ENCODE peak calls at places on chromosomes 13 and 19, in nine cellular contexts. E is left cardiac atrium; F is upper lobe of right lung; B is A549; Y is DMS79; X is Kasumi-1; O is effector CD4-positive, alpha-beta T cell; W is Karpas-422; N is ascending aorta. Z is an unnamed sample.

GRCh38 chr13:21232599-21232998 is 56.1 kb downstream of the MRPL57 start:
- DNase-seq in E (no peak), X (no peak), O (no peak), B (no peak), F (no peak), Y (no peak), N (no peak), W (no peak), Z (no peak)

GRCh38 chr19:28905996-28906395 is 307.0 kb downstream of the UQCRFS1 start:
- DNase-seq in F (no peak), B (no peak), O (no peak), Y (no peak), N (no peak), X (no peak), W (no peak), E (no peak), Z (no peak)

GRCh38 chr19:14369399-14370168 is 11.7 kb upstream of the ADGRE5 start:
- DNase-seq in W (no peak), O (peak), E (peak), F (no peak), Y (no peak), X (no peak), N (peak), B (no peak), Z (no peak)

GRCh38 chr19:42528354-42529247 is at the start of gene CEACAM1:
- DNase-seq in B (no peak), X (peak), O (peak), N (no peak), W (no peak), E (peak), Y (no peak), F (peak), Z (no peak)

GRCh38 chr19:30686252-30686762 is 314.1 kb downstream of the ZNF536 start:
- DNase-seq in O (no peak), X (peak), B (no peak), E (no peak), F (no peak), W (no peak), N (no peak), Y (no peak), Z (no peak)

GRCh38 chr13:41937388-41937787 is 23.5 kb downstream of the VWA8 start:
- DNase-seq in E (no peak), B (no peak), X (no peak), F (no peak), W (no peak), O (no peak), Y (no peak), N (no peak), Z (no peak)

GRCh38 chr13:80340643-80341097 is 256 bp downstream of the SPRY2 start:
- DNase-seq in E (no peak), X (peak), F (no peak), Y (no peak), W (no peak), N (no peak), B (no peak), O (no peak), Z (peak)

GRCh38 chr19:7734220-7735203 is 2.6 kb upstream of the CLEC4G start:
- DNase-seq in N (no peak), F (peak), W (no peak), O (no peak), Y (no peak), X (peak), B (no peak), E (no peak), Z (peak)

GRCh38 chr13:30978981-30979956 is 46.8 kb downstream of the TEX26 start:
- DNase-seq in B (no peak), E (peak), X (peak), Y (no peak), O (no peak), F (peak), W (peak), N (no peak), Z (peak)

GRCh38 chr13:111792956-111793355 is 274.0 kb upstream of the SOX1 start:
- DNase-seq in W (peak), F (no peak), Y (no peak), B (no peak), X (no peak), E (no peak), N (no peak), O (no peak), Z (no peak)

GRCh38 chr13:40031031-40031430 is 375.6 kb downstream of the COG6 start:
- DNase-seq in F (no peak), O (no peak), X (no peak), N (no peak), Y (no peak), W (no peak), B (no peak), E (no peak), Z (no peak)

GRCh38 chr19:55158848-55159793 is 1.6 kb upstream of the TNNI3 start:
- DNase-seq in X (no peak), E (peak), O (no peak), Y (no peak), N (no peak), F (no peak), W (peak), B (peak), Z (no peak)

GRCh38 chr19:6186435-6186834 is 51.0 kb downstream of the ACSBG2 start:
- DNase-seq in X (no peak), O (no peak), N (no peak), W (no peak), F (no peak), Y (no peak), B (no peak), E (no peak), Z (no peak)

GRCh38 chr19:6530385-6531162 is at the start of gene TNFSF9:
- DNase-seq in N (peak), X (peak), B (peak), Y (peak), F (peak), O (peak), W (peak), E (peak), Z (peak)

GRCh38 chr19:41997851-41998229 is 3.8 kb upstream of the ATP1A3 start:
- DNase-seq in Y (no peak), B (no peak), O (no peak), N (no peak), F (no peak), W (no peak), X (no peak), E (no peak), Z (no peak)

GRCh38 chr13:113209336-113209879 is at the start of gene CUL4A:
- DNase-seq in E (peak), Y (peak), B (peak), N (no peak), O (peak), W (peak), X (peak), F (peak), Z (peak)

GRCh38 chr19:58558066-58558622 is at the start of gene UBE2M:
- DNase-seq in W (peak), E (peak), F (peak), O (peak), N (no peak), B (no peak), X (no peak), Y (no peak), Z (no peak)

GRCh38 chr19:58317481-58318072 is 9.2 kb upstream of the ZSCAN22 start:
- DNase-seq in W (peak), N (no peak), B (no peak), X (peak), F (no peak), E (no peak), O (no peak), Y (no peak), Z (peak)

GRCh38 chr19:13707901-13708300 is 56.4 kb upstream of the MRI1 start:
- DNase-seq in E (no peak), F (no peak), B (no peak), N (no peak), X (no peak), W (no peak), O (no peak), Y (no peak), Z (no peak)

GRCh38 chr13:39037410-39037879 is 444 bp downstream of the PROSER1 start:
- DNase-seq in O (no peak), F (no peak), B (no peak), N (no peak), Y (peak), E (no peak), X (no peak), W (no peak), Z (no peak)

GRCh38 chr19:2627855-2628254 is 74.6 kb downstream of the GNG7 start:
- DNase-seq in X (no peak), W (no peak), B (no peak), N (no peak), E (no peak), F (no peak), Y (no peak), O (no peak), Z (no peak)

GRCh38 chr13:107907065-107907464 is 308.3 kb downstream of the LIG4 start:
- DNase-seq in X (no peak), B (no peak), W (no peak), N (no peak), Y (no peak), F (no peak), E (no peak), O (no peak), Z (no peak)

GRCh38 chr19:38735257-38735686 is 9.0 kb downstream of the CAPN12 start:
- DNase-seq in N (no peak), B (peak), X (no peak), Y (no peak), W (no peak), F (peak), E (no peak), O (peak), Z (no peak)

GRCh38 chr13:55160911-55161310 is 1979.8 kb upstream of the PRR20A start:
- DNase-seq in E (no peak), X (no peak), B (no peak), F (no peak), Y (no peak), N (no peak), W (no peak), O (no peak), Z (no peak)

GRCh38 chr13:74758188-74758587 is 624.0 kb upstream of the KLF12 start:
- DNase-seq in W (no peak), O (no peak), E (no peak), N (no peak), F (no peak), X (no peak), B (no peak), Y (no peak), Z (no peak)

Z was measured in AML-193.